ENCODE peak calls at places on chromosome 20, in six cellular contexts. Q is AG09319, Y is MM.1S, Z is fibroblast of lung, H is uterus, T is adrenal gland. G is an unnamed sample.

GRCh38 chr20:48822879-48823385 is 4.9 kb downstream of the PREX1 start:
- DNase-seq in Q (no peak), Y (no peak), Z (no peak), H (no peak), T (no peak), G (no peak)

GRCh38 chr20:25136643-25137559 is 55.0 kb upstream of the VSX1 start:
- DNase-seq in Q (peak; percentile 77), Y (no peak), Z (peak; percentile 93), H (no peak), T (peak; percentile 47), G (no peak)

GRCh38 chr20:4613718-4614620 is 107.7 kb upstream of the PRND start:
- DNase-seq in Q (no peak), Y (peak; percentile 94), Z (peak; percentile 87), H (peak; percentile 53), T (peak; percentile 49), G (peak; percentile 42)

GRCh38 chr20:50279988-50280850 is 89.6 kb downstream of the CEBPB start:
- DNase-seq in Q (no peak), Y (no peak), Z (no peak), H (no peak), T (no peak), G (no peak)

GRCh38 chr20:25574411-25574810 is 10.9 kb downstream of the NINL start:
- DNase-seq in Q (no peak), Y (no peak), Z (peak; percentile 36), H (no peak), T (no peak), G (no peak)

GRCh38 chr20:45985573-45985972 is 13.6 kb upstream of the ZNF335 start:
- DNase-seq in Q (no peak), Y (no peak), Z (no peak), H (no peak), T (no peak), G (no peak)

GRCh38 chr20:43996240-43996930 is 81.7 kb downstream of the TOX2 start:
- DNase-seq in Q (no peak), Y (no peak), Z (no peak), H (no peak), T (no peak), G (no peak)

GRCh38 chr20:10922941-10923340 is 249.1 kb upstream of the JAG1 start:
- DNase-seq in Q (peak; percentile 80), Y (no peak), Z (peak; percentile 96), H (no peak), T (no peak), G (no peak)

GRCh38 chr20:20137851-20138250 is 85.5 kb downstream of the CFAP61 start:
- DNase-seq in Q (no peak), Y (no peak), Z (no peak), H (no peak), T (no peak), G (no peak)

GRCh38 chr20:24470031-24470781 is 777 bp downstream of the SYNDIG1 start:
- DNase-seq in Q (no peak), Y (peak; percentile 49), Z (peak; percentile 22), H (no peak), T (no peak), G (no peak)

GRCh38 chr20:9200620-9201019 is 131.7 kb downstream of the PLCB4 start:
- DNase-seq in Q (no peak), Y (no peak), Z (peak; percentile 95), H (no peak), T (no peak), G (no peak)

GRCh38 chr20:35021831-35022230 is 66.2 kb downstream of the MYH7B start:
- DNase-seq in Q (no peak), Y (no peak), Z (no peak), H (no peak), T (no peak), G (no peak)

GRCh38 chr20:47370850-47371782 is 14.6 kb upstream of the ZMYND8 start:
- DNase-seq in Q (no peak), Y (no peak), Z (peak; percentile 47), H (no peak), T (peak; percentile 66), G (no peak)

GRCh38 chr20:4435210-4435609 is 286.5 kb upstream of the PRND start:
- DNase-seq in Q (peak; percentile 73), Y (no peak), Z (peak; percentile 25), H (no peak), T (no peak), G (no peak)

GRCh38 chr20:2865101-2865500 is 8.2 kb upstream of the PTPRA start:
- DNase-seq in Q (no peak), Y (no peak), Z (no peak), H (no peak), T (no peak), G (no peak)

GRCh38 chr20:2867081-2867860 is 6.0 kb upstream of the PTPRA start:
- DNase-seq in Q (no peak), Y (no peak), Z (no peak), H (no peak), T (no peak), G (no peak)

GRCh38 chr20:2864626-2865025 is 8.7 kb upstream of the PTPRA start:
- DNase-seq in Q (no peak), Y (no peak), Z (no peak), H (no peak), T (no peak), G (no peak)

GRCh38 chr20:2866236-2866635 is 7.0 kb upstream of the PTPRA start:
- DNase-seq in Q (no peak), Y (no peak), Z (no peak), H (no peak), T (no peak), G (no peak)

GRCh38 chr20:2865630-2866029 is 7.7 kb upstream of the PTPRA start:
- DNase-seq in Q (no peak), Y (no peak), Z (no peak), H (no peak), T (no peak), G (no peak)
- TF ChIP-seq CTCF in Q (no peak), Y (no peak), Z (peak; percentile 10), H (no peak), T (no peak), G (peak; percentile 29)

GRCh38 chr20:32474717-32474966 is 110.5 kb downstream of the NOL4L start:
- DNase-seq in Q (no peak), Y (no peak), Z (no peak), H (no peak), T (no peak), G (no peak)

GRCh38 chr20:32474009-32474716 is 111.0 kb downstream of the NOL4L start:
- DNase-seq in Q (no peak), Y (no peak), Z (no peak), H (no peak), T (peak; percentile 48), G (no peak)

GRCh38 chr20:32473231-32474008 is 111.7 kb downstream of the NOL4L start:
- DNase-seq in Q (no peak), Y (no peak), Z (no peak), H (no peak), T (no peak), G (no peak)

GRCh38 chr20:32476684-32477593 is 108.2 kb downstream of the NOL4L start:
- DNase-seq in Q (no peak), Y (no peak), Z (no peak), H (no peak), T (peak; percentile 26), G (no peak)

DNA sequence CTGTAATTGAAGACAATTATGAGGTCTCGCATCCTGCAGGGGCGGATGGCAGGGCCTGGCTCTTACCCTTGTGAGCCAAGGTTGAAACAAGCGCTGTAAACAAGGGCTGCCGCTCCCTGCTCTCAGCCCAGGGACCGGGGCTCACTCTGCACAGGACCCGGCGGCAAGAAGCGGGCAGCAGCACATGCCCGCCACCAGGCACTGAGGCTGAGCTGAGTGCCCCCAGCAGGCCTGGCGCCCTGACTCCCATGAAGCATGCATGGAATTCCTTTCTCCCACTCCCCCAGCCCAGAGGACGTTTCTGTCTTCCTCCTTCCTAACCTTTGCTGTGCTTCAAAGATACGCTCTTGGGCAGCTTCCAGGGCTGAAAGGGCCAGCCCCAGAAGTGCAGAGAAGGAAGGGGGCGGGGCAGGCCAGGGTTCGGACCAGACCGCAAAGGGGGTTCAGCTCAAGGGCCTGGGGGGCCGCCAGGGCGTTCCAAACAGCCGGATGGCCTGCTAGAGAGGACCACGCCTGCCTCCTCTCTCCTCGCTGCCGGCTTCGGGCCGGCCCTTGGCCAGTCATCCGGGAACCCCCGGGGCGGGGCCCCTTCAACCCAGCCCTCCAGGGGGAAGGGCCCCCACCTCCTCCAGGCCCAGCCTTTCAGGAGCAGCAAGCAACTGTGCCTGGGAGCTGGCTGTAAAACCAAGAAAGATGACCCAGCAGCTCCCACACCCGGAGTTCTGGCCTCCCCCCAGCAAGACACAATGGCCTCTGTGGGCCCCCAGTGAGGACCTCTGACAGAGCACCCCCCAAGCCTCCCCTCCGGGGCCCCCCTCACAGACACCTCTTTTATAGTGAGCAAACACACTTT is 109.9 kb downstream of the NOL4L start:
- DNase-seq in Q (peak; percentile 86), Y (no peak), Z (peak; percentile 96), H (peak; percentile 92), T (peak; percentile 93), G (peak; percentile 82)
- TF ChIP-seq CTCF in Q (no peak), Y (no peak), Z (no peak), H (peak; percentile 14), T (no peak), G (no peak)

DNA sequence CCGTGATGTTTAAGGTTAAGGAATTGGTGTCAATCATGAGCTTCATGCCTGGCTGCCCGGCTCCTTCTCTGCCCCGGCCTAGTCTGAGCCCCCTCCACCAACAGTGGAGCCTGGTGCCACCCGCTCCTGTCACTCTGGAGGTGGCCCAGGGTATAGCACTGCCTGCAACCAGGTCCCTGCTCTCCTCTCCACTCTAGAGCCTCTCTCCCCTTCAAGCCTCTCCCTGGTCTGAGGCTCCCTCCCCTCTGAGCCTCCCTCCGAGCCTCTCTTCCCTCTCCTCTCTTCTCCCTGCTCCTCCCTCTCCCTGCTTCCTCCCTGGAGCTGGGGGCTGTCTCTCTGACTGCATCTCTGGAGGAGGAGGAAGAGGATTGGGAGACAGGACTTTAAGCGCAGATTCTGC is 31.3 kb upstream of the MRGBP start:
- DNase-seq in Q (no peak), Y (no peak), Z (no peak), H (no peak), T (no peak), G (no peak)
- TF ChIP-seq CTCF in Q (no peak), Y (no peak), Z (no peak), H (no peak), T (no peak), G (no peak)

GRCh38 chr20:57087705-57088104 is 178.7 kb downstream of the BMP7 start:
- DNase-seq in Q (no peak), Y (no peak), Z (no peak), H (no peak), T (no peak), G (no peak)

GRCh38 chr20:57090590-57091560 is 175.6 kb downstream of the BMP7 start:
- DNase-seq in Q (no peak), Y (no peak), Z (no peak), H (no peak), T (no peak), G (no peak)

GRCh38 chr20:57088436-57088835 is 178.0 kb downstream of the BMP7 start:
- DNase-seq in Q (no peak), Y (no peak), Z (no peak), H (no peak), T (no peak), G (no peak)

GRCh38 chr20:57091748-57092111 is 174.7 kb downstream of the BMP7 start:
- DNase-seq in Q (no peak), Y (no peak), Z (no peak), H (no peak), T (no peak), G (no peak)

DNA sequence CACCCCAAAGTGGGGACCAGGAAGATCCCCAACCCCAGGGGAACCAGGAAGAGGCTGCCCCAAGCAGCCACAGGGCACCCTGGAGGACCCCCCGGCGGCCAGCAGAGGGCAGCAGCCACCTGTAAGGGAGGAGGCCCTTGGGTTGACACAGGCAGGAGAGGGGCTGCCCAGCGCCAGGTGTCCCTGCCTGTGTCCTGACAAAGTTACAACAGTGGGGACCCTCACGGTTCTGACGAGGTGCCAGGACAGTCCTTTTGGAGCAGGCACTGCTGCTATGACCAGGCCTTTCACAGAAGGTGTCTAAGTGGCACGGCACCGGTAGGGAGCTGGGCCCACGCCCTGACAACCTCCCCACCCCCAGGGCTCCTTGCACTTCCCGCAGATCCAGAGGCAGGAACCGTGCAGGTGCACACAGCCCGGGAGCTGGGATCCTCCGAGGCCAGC is 176.7 kb downstream of the BMP7 start:
- DNase-seq in Q (no peak), Y (peak; percentile 65), Z (peak; percentile 29), H (peak; percentile 39), T (peak; percentile 57), G (peak; percentile 80)
- TF ChIP-seq CTCF in Q (peak; percentile 93), Y (peak; percentile 96), Z (peak; percentile 73), H (peak; percentile 85), T (peak; percentile 78), G (peak; percentile 90)

G was measured in GM10248.